ENCODE peak calls at places on chromosomes 1 and 21, in six cellular contexts. F is H1, Y is IMR-90, T is neuronal stem cell, W is H9, J is mesenchymal stem cell. Q is an unnamed sample.

GRCh38 chr1:88943221-88943620 is 49.2 kb downstream of the KYAT3 start:
- DNase-seq in J (no peak), W (no peak), F (no peak), Y (peak), T (no peak), Q (no peak)

GRCh38 chr21:46168659-46169386 is 13.4 kb upstream of the FTCD start:
- DNase-seq in T (no peak), Y (no peak), W (no peak), F (no peak), J (no peak), Q (no peak)

GRCh38 chr1:8731162-8731561 is 86.3 kb downstream of the RERE start:
- DNase-seq in W (no peak), J (no peak), T (no peak), F (no peak), Y (no peak), Q (no peak)

GRCh38 chr1:179178965-179179364 is 50.5 kb downstream of the ABL2 start:
- DNase-seq in T (no peak), W (no peak), F (no peak), Y (peak), J (peak), Q (no peak)

GRCh38 chr1:233844697-233845096 is 59.8 kb upstream of the SLC35F3 start:
- DNase-seq in J (no peak), W (no peak), T (no peak), Y (no peak), F (no peak), Q (no peak)

GRCh38 chr1:32684167-32684811 is 18.3 kb downstream of the SYNC start:
- DNase-seq in T (no peak), Y (peak), F (no peak), W (no peak), J (peak), Q (no peak)

GRCh38 chr1:222335586-222335985 is 212.3 kb downstream of the HHIPL2 start:
- DNase-seq in W (no peak), J (no peak), T (no peak), F (no peak), Y (peak), Q (no peak)

GRCh38 chr1:115112496-115113375 is 23.4 kb upstream of the TSPAN2 start:
- DNase-seq in J (peak), T (peak), F (no peak), Y (no peak), W (peak), Q (no peak)

GRCh38 chr1:10696977-10697376 is 99.5 kb downstream of the CASZ1 start:
- DNase-seq in F (no peak), W (no peak), Y (peak), T (no peak), J (peak), Q (no peak)

GRCh38 chr1:107255469-107255868 is 114.6 kb downstream of the NTNG1 start:
- DNase-seq in W (no peak), F (no peak), J (no peak), T (no peak), Y (no peak), Q (peak)

GRCh38 chr1:231161711-231162299 is at the start of gene TRIM67:
- DNase-seq in W (peak), F (no peak), J (peak), T (no peak), Y (no peak), Q (peak)

GRCh38 chr1:1170215-1170890 is 3.3 kb upstream of the TTLL10 start:
- DNase-seq in J (no peak), W (peak), F (no peak), Y (no peak), T (no peak), Q (no peak)

GRCh38 chr1:31434101-31434871 is 21.3 kb downstream of the SERINC2 start:
- DNase-seq in F (no peak), J (no peak), Y (no peak), T (no peak), W (peak), Q (no peak)

GRCh38 chr1:220956861-220957605 is 77.8 kb downstream of the HLX start:
- DNase-seq in T (no peak), J (peak), Y (peak), W (no peak), F (no peak), Q (peak)

GRCh38 chr1:66775646-66776045 is 23.4 kb downstream of the DYNLT5 start:
- DNase-seq in T (no peak), Y (no peak), F (no peak), W (no peak), J (no peak), Q (no peak)

GRCh38 chr1:74193908-74194307 is 4.1 kb downstream of the LRRIQ3 start:
- DNase-seq in T (no peak), W (no peak), Y (peak), F (no peak), J (peak), Q (peak)

GRCh38 chr1:159705911-159706270 is 8.5 kb downstream of the CRP start:
- DNase-seq in F (no peak), W (no peak), T (no peak), J (no peak), Y (no peak), Q (no peak)

GRCh38 chr1:58749646-58750045 is 34.2 kb downstream of the JUN start:
- DNase-seq in Y (no peak), F (no peak), T (no peak), J (no peak), W (no peak), Q (no peak)

GRCh38 chr1:21175324-21175669 is 1.4 kb downstream of the EIF4G3 start:
- DNase-seq in T (no peak), Y (peak), J (peak), W (no peak), F (no peak), Q (peak)

GRCh38 chr1:20474333-20474975 is 11.6 kb downstream of the CAMK2N1 start:
- DNase-seq in W (no peak), T (no peak), J (no peak), F (no peak), Y (peak), Q (no peak)

DNA sequence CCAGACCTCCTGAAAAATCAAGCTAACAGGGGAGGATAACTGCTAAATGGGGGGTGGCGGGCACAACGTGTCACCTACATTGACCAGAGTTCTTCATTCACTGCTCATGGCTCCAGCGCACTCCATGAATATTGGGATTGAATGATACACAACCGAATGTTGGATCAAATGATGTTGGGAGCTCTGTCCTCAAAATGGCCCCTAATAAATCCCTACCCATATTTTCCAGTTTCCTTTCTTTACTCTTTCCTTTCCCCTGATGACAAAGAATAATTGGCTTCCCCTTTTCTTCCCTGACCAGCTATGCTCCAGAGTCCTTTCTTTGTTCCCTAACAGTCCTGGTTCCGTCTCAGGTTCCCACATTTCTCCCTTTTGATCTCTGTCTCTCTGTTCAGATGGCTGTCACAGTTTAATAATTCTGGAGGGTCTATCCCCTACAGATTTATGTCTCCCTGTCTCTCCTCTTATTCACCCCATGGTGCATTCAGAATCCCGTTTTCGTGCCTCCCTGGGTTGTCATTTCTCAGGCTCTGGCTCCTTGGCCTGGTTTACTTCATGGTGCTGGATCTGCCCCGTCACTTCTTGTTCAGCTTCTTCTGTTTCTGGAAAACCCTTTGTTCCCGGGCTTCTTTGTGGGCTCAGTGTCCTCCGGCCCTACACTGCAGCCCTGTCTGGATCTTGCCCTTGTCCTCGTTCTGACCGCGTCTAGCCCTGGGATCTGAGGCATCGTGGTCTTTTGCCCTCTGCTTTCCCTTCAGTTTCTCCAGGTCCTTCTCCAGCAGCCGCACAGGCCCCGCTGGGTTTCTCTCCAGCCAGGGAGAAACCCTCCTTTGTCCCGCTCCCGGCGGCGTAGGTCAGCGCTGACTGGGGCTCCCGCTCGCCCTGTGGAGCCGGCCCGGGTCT is 78.3 kb downstream of the NDUFS5 start:
- DNase-seq in J (peak), Y (no peak), F (no peak), T (no peak), W (peak), Q (peak)
- H2BK120ac ChIP-seq in J (peak), Y (peak), F (peak), T (peak), W (no peak), Q (peak)

DNA sequence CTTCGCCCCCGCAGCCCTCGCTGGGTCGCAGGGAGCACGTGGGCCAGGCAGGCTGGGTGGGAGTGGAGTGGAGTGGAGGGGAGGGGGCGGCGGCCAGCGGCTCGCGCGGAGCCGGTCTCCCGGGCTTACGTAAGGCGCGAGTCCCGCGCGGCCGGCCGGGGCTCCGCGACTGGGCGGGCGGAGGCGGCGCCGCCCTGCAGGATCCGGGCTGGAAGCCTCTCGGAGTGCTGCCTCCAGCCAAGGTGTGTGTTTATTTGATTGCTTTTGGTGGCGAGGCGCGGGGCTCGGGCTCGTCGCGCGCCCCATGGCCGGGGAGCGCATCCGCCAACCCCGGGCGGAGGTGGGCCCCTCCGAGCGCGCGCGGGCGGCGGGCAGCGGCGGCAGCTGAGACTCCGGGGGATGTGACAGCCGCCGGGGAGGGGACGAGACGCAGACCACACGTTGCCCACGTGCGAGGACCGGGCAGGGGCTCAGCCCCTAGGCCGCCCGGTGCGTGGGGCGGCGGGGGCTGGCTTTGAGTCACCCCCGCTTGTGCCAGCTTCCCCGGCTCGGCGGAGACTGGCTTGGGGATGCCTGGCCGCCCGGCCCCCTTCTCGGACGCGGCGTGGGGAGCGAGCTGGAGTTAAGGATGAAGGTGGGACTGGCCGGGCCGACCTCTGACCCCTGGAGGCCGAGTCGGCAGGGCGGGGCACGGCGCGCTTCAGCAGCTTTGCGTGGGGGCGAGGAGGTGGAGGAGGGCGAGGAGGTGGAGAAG is 402 bp upstream of the AK4 start:
- DNase-seq in J (peak), T (peak), W (peak), F (no peak), Y (no peak), Q (peak)
- H3K9ac ChIP-seq in J (peak), T (peak), W (peak), F (peak), Y (peak), Q (peak)

DNA sequence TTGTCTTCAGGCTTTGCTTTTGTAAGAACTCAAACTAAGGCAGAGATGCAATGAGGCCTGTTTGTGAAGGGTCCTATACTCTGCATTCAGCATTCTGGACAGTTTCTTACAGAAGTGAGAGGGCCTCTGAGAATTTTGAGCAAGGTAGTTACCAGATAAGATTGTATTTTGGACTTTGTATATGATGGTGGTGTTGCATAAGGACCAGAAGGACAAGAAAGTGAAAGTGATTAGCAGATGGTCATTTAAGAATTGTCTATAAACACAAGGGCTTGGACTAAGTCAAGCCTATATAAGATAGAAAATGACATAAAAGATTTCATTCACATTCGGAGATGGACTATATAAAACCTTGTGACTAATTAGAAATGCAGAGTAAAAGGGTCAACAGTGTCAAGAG is 537.0 kb downstream of the PTBP2 start:
- DNase-seq in Y (no peak), T (no peak), W (no peak), J (no peak), F (no peak), Q (no peak)
- H3K14ac ChIP-seq in Y (no peak), T (no peak), W (no peak), J (no peak), F (no peak), Q (no peak)

DNA sequence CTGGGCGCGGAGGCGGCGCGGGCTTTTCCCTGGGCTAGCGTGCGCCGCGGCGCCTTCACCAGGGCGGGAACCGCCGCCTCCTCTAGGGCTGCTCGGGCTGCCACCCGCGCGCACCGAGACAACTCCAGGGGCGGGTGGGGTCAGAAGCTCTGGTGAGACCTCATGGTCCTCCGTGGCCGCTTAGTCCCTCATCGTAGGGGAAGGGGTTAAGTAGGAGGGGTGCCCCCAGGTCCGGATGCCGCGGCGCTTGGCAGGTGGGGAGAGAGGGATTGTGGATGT is 559 bp downstream of the SERTAD4 start:
- DNase-seq in F (no peak), W (no peak), T (no peak), Y (no peak), J (peak), Q (peak)
- H2BK120ac ChIP-seq in F (no peak), W (no peak), T (no peak), Y (peak), J (peak), Q (peak)

Q was measured in trophoblast cell.